ENCODE peak calls at places on chromosomes 16 and 17, in six cellular contexts. One of them, this sample, is unnamed.

GRCh38 chr17:2853722-2854580 is 57.7 kb downstream of the RAP1GAP2 start:
- DNase-seq in MG63: peak
- DNase-seq in anterior cingulate cortex: no peak
- DNase-seq in activated effector memory CD4-positive, alpha-beta T cell treated with Interleukin-2 at 50 U/mL for 16 hours: no peak
- DNase-seq in activated CD4-positive, CD25-positive, alpha-beta regulatory T cell treated with anti-CD3 and anti-CD28 coated beads, Interleukin-2, amount 50 U/mL, for 16 hours: no peak
- DNase-seq in activated naive CD4-positive, alpha-beta T cell treated with Interleukin-2 at 50 U/mL for 16 hours: peak
- DNase-seq in this sample: no peak

GRCh38 chr16:86383488-86384262 is 126.7 kb upstream of the FOXF1 start:
- DNase-seq in activated naive CD4-positive, alpha-beta T cell treated with Interleukin-2 at 50 U/mL for 16 hours: no peak
- DNase-seq in MG63: peak
- DNase-seq in activated CD4-positive, CD25-positive, alpha-beta regulatory T cell treated with anti-CD3 and anti-CD28 coated beads, Interleukin-2, amount 50 U/mL, for 16 hours: no peak
- DNase-seq in anterior cingulate cortex: no peak
- DNase-seq in activated effector memory CD4-positive, alpha-beta T cell treated with Interleukin-2 at 50 U/mL for 16 hours: no peak
- DNase-seq in this sample: no peak

GRCh38 chr17:38608648-38609047 is 2.9 kb upstream of the SRCIN1 start:
- DNase-seq in MG63: no peak
- DNase-seq in anterior cingulate cortex: no peak
- DNase-seq in activated naive CD4-positive, alpha-beta T cell treated with Interleukin-2 at 50 U/mL for 16 hours: no peak
- DNase-seq in activated effector memory CD4-positive, alpha-beta T cell treated with Interleukin-2 at 50 U/mL for 16 hours: no peak
- DNase-seq in activated CD4-positive, CD25-positive, alpha-beta regulatory T cell treated with anti-CD3 and anti-CD28 coated beads, Interleukin-2, amount 50 U/mL, for 16 hours: no peak
- DNase-seq in this sample: no peak

GRCh38 chr17:62062313-62062712 is 2.8 kb downstream of the MED13 start:
- DNase-seq in anterior cingulate cortex: no peak
- DNase-seq in activated effector memory CD4-positive, alpha-beta T cell treated with Interleukin-2 at 50 U/mL for 16 hours: no peak
- DNase-seq in activated CD4-positive, CD25-positive, alpha-beta regulatory T cell treated with anti-CD3 and anti-CD28 coated beads, Interleukin-2, amount 50 U/mL, for 16 hours: no peak
- DNase-seq in MG63: no peak
- DNase-seq in activated naive CD4-positive, alpha-beta T cell treated with Interleukin-2 at 50 U/mL for 16 hours: no peak
- DNase-seq in this sample: no peak

GRCh38 chr17:68777243-68777855 is 176.2 kb upstream of the FAM20A start:
- DNase-seq in activated effector memory CD4-positive, alpha-beta T cell treated with Interleukin-2 at 50 U/mL for 16 hours: no peak
- DNase-seq in MG63: peak
- DNase-seq in activated naive CD4-positive, alpha-beta T cell treated with Interleukin-2 at 50 U/mL for 16 hours: no peak
- DNase-seq in anterior cingulate cortex: no peak
- DNase-seq in activated CD4-positive, CD25-positive, alpha-beta regulatory T cell treated with anti-CD3 and anti-CD28 coated beads, Interleukin-2, amount 50 U/mL, for 16 hours: no peak
- DNase-seq in this sample: no peak

GRCh38 chr17:80559688-80560290 is 15.2 kb downstream of the RPTOR start:
- DNase-seq in activated CD4-positive, CD25-positive, alpha-beta regulatory T cell treated with anti-CD3 and anti-CD28 coated beads, Interleukin-2, amount 50 U/mL, for 16 hours: no peak
- DNase-seq in MG63: no peak
- DNase-seq in activated naive CD4-positive, alpha-beta T cell treated with Interleukin-2 at 50 U/mL for 16 hours: no peak
- DNase-seq in activated effector memory CD4-positive, alpha-beta T cell treated with Interleukin-2 at 50 U/mL for 16 hours: no peak
- DNase-seq in anterior cingulate cortex: no peak
- DNase-seq in this sample: no peak

GRCh38 chr17:54870671-54871175 is 29.9 kb upstream of the TOM1L1 start:
- DNase-seq in activated CD4-positive, CD25-positive, alpha-beta regulatory T cell treated with anti-CD3 and anti-CD28 coated beads, Interleukin-2, amount 50 U/mL, for 16 hours: no peak
- DNase-seq in activated naive CD4-positive, alpha-beta T cell treated with Interleukin-2 at 50 U/mL for 16 hours: no peak
- DNase-seq in MG63: no peak
- DNase-seq in anterior cingulate cortex: no peak
- DNase-seq in activated effector memory CD4-positive, alpha-beta T cell treated with Interleukin-2 at 50 U/mL for 16 hours: no peak
- DNase-seq in this sample: no peak

GRCh38 chr16:57828272-57829161 is 26.2 kb upstream of the KIFC3 start:
- DNase-seq in activated naive CD4-positive, alpha-beta T cell treated with Interleukin-2 at 50 U/mL for 16 hours: no peak
- DNase-seq in MG63: no peak
- DNase-seq in activated CD4-positive, CD25-positive, alpha-beta regulatory T cell treated with anti-CD3 and anti-CD28 coated beads, Interleukin-2, amount 50 U/mL, for 16 hours: no peak
- DNase-seq in activated effector memory CD4-positive, alpha-beta T cell treated with Interleukin-2 at 50 U/mL for 16 hours: no peak
- DNase-seq in anterior cingulate cortex: no peak
- DNase-seq in this sample: no peak

GRCh38 chr16:2739555-2740435 is 12.6 kb upstream of the SRRM2 start:
- DNase-seq in MG63: no peak
- DNase-seq in activated effector memory CD4-positive, alpha-beta T cell treated with Interleukin-2 at 50 U/mL for 16 hours: no peak
- DNase-seq in activated CD4-positive, CD25-positive, alpha-beta regulatory T cell treated with anti-CD3 and anti-CD28 coated beads, Interleukin-2, amount 50 U/mL, for 16 hours: no peak
- DNase-seq in activated naive CD4-positive, alpha-beta T cell treated with Interleukin-2 at 50 U/mL for 16 hours: no peak
- DNase-seq in anterior cingulate cortex: no peak
- DNase-seq in this sample: no peak

GRCh38 chr16:54244061-54244886 is 42.3 kb downstream of the IRX3 start:
- DNase-seq in anterior cingulate cortex: no peak
- DNase-seq in MG63: no peak
- DNase-seq in activated naive CD4-positive, alpha-beta T cell treated with Interleukin-2 at 50 U/mL for 16 hours: no peak
- DNase-seq in activated CD4-positive, CD25-positive, alpha-beta regulatory T cell treated with anti-CD3 and anti-CD28 coated beads, Interleukin-2, amount 50 U/mL, for 16 hours: no peak
- DNase-seq in activated effector memory CD4-positive, alpha-beta T cell treated with Interleukin-2 at 50 U/mL for 16 hours: no peak
- DNase-seq in this sample: no peak

GRCh38 chr16:68529608-68529930 is 9.5 kb upstream of the ZFP90 start:
- DNase-seq in activated CD4-positive, CD25-positive, alpha-beta regulatory T cell treated with anti-CD3 and anti-CD28 coated beads, Interleukin-2, amount 50 U/mL, for 16 hours: no peak
- DNase-seq in anterior cingulate cortex: no peak
- DNase-seq in MG63: no peak
- DNase-seq in activated naive CD4-positive, alpha-beta T cell treated with Interleukin-2 at 50 U/mL for 16 hours: no peak
- DNase-seq in activated effector memory CD4-positive, alpha-beta T cell treated with Interleukin-2 at 50 U/mL for 16 hours: no peak
- DNase-seq in this sample: no peak

GRCh38 chr17:39939588-39940419 is 12.3 kb downstream of the LRRC3C start:
- DNase-seq in MG63: peak
- DNase-seq in activated naive CD4-positive, alpha-beta T cell treated with Interleukin-2 at 50 U/mL for 16 hours: peak
- DNase-seq in activated CD4-positive, CD25-positive, alpha-beta regulatory T cell treated with anti-CD3 and anti-CD28 coated beads, Interleukin-2, amount 50 U/mL, for 16 hours: no peak
- DNase-seq in anterior cingulate cortex: no peak
- DNase-seq in activated effector memory CD4-positive, alpha-beta T cell treated with Interleukin-2 at 50 U/mL for 16 hours: no peak
- DNase-seq in this sample: no peak

This sample was measured in GM12864.